ENCODE peak calls at places on chromosomes 16 and 17, in seven cellular contexts. D, I, M, Q, T, P and G are unnamed samples.

GRCh38 chr16:50844840-50845239 is 103.0 kb downstream of the CYLD start:
- DNase-seq in M (no peak), T (no peak), I (no peak), D (no peak), P (no peak), Q (no peak), G (no peak)

GRCh38 chr17:18187816-18188761 is 4.5 kb downstream of the ALKBH5 start:
- DNase-seq in Q (no peak), T (no peak), P (no peak), M (peak; percentile 35), D (peak; percentile 12), I (peak; percentile 67), G (no peak)

GRCh38 chr16:57255686-57256415 is 10.8 kb downstream of the ARL2BP start:
- DNase-seq in T (no peak), Q (no peak), I (peak; percentile 89), D (no peak), P (no peak), M (peak; percentile 83), G (no peak)

GRCh38 chr17:61583242-61583641 is 7.8 kb downstream of the NACA2 start:
- DNase-seq in D (peak; percentile 77), M (peak; percentile 86), Q (no peak), T (no peak), P (no peak), I (peak; percentile 55), G (no peak)

GRCh38 chr16:72590179-72590937 is 418.4 kb upstream of the PMFBP1 start:
- DNase-seq in I (no peak), Q (peak; percentile 66), D (no peak), M (no peak), T (no peak), P (no peak), G (no peak)

GRCh38 chr17:17448076-17448475 is 28.7 kb upstream of the MED9 start:
- DNase-seq in D (no peak), M (no peak), Q (no peak), I (no peak), T (no peak), P (no peak), G (no peak)

GRCh38 chr16:47779201-47780016 is 318.3 kb downstream of the PHKB start:
- DNase-seq in T (peak; percentile 44), D (peak; percentile 5), I (no peak), Q (peak; percentile 5), P (no peak), M (no peak), G (no peak)

GRCh38 chr17:28907709-28908475 is 5.0 kb upstream of the DHRS13 start:
- DNase-seq in P (no peak), M (no peak), D (peak; percentile 66), I (no peak), Q (no peak), T (no peak), G (no peak)

GRCh38 chr16:88754912-88755744 is 29.9 kb downstream of the PIEZO1 start:
- DNase-seq in I (peak; percentile 85), M (peak; percentile 73), T (no peak), Q (no peak), P (peak; percentile 80), D (peak; percentile 42), G (peak; percentile 94)

GRCh38 chr16:63361032-63361624 is 1324.9 kb upstream of the CDH8 start:
- DNase-seq in M (peak; percentile 52), D (peak; percentile 73), P (peak; percentile 74), I (peak; percentile 28), T (no peak), Q (no peak), G (peak; percentile 26)

DNA sequence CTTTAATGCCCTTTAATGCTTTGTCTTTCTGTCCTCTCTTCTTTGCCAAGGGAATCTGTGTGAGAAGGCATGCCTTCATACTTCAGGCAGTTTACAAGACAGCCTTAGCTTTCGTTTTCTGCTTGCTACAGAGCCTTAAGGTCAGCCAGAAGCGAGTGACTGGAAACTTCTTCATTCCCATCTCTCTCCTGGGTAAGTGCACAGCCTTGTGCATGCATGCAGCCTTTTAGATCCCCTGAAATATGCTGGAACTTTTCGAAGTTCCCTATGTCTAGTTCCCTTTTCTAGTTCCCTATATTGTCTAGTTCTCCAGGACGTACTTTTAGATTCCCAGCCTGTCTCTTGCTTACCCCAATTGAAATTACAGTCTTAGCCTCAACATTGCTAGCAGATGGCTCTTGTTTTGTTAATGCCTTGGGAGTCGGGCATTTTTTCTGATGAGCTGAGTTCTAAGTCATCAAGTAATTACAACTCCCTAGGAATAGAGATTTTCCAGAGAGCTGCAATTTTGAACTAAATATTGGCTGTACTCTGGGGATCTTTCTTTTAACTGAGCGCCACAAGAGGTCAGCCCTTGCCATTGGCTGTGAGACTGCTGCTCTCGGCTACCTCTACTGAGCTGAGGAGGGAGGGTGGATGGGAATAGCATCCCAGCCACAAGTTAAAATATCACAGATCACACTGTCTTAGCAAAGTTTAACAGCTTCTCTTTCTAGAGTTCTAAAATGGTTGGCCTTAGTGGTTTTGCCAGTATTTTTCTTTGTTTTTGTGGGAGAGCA is 22.7 kb upstream of the PPM1D start:
- DNase-seq in I (no peak), M (peak; percentile 52), Q (peak; percentile 30), P (no peak), T (no peak), D (peak; percentile 76), G (no peak)
- H3K27ac ChIP-seq in I (no peak overlapping the region), M (no peak overlapping the region), Q (peak overlapping the region; percentile 42), P (no peak overlapping the region), T (no peak overlapping the region), D (peak overlapping the region; percentile 45), G (no peak overlapping the region)

GRCh38 chr17:9414471-9414870 is 161.1 kb downstream of the STX8 start:
- DNase-seq in M (no peak), I (no peak), T (no peak), P (no peak), D (no peak), Q (peak; percentile 89), G (no peak)
- TF ChIP-seq CTCF in M (no peak), I (no peak), T (no peak), P (no peak), D (no peak), Q (no peak), G (no peak)

DNA sequence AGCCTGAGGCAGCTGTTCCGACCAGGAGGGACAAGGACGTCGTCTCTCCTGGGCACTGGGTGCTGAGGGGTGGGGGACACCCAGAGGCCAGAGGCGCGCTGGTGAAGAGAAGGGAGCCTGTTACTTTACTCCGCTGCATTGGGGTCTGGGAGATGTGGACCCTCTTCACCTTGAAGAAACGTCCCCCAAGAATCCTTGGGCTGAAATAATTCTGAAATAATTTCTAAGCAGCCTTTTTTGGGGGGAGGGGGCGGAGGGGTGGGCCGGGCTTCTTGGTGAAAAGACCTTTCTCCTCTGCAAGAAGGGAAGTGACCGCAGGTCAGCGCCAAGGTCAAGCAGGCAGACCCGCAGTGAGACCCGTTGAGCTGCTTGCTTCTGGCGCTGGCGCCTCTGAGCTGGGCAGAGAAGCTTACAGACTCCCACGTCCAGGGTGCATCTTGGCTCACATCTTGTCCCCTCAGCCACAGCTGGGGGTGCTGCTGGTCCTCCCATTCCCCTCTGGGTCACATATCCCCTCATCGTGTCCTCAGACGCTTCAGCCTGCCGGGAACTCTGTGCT is 1.1 kb downstream of the SYT17 start:
- DNase-seq in I (no peak), T (peak; percentile 52), M (no peak), P (no peak), Q (no peak), D (no peak), G (no peak)
- TF ChIP-seq EZH2 in I (no peak), T (no peak), M (no peak), P (no peak), Q (no peak), D (peak; percentile 53), G (peak; percentile 21)

DNA sequence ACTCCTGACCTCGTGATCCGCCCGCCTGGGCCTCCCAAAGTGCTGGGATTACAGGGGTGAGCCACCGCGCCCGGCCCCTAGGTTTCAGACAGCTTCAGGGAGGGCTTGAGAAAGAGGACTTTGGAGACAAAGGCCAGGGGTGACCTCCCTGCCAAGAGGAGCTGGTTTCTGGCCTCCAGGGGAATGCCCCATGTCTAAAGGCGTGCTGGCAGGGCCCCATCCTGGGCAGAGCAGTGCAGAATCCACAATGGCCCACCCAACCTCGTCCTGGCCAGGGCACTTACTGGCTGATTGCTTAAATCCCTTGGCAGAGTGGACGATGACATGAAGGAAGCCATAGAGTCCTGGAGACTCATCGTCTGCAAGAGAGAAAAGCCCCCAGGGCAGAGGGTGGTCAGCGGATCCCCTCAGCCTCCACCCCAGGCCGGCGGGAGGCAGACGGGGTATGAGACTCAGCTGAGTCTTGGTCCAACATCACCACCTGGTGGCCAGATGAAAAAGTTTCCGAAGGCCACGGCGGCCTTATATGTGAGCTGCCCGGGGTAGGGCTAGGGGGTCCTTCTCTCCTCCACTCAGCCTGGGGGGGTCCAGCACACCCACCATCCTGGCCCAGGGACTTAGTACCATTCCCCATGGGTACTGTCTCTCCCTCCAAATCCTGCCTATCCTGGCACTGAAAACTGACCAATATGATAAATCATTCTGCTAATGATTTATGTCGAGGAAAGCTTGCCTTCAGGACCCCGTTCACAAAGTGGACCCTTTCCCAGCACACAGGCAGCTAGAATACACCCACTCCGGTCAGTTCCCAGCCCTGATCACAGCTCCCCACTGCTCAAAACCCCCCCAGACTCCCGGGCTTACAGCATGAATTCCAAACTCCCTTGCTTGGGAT is 59.1 kb downstream of the TIMM22 start:
- DNase-seq in M (peak; percentile 37), T (peak; percentile 87), P (peak; percentile 81), Q (no peak), D (peak; percentile 70), I (peak; percentile 27), G (no peak)
- H3K27ac ChIP-seq in M (no peak overlapping the region), T (no peak overlapping the region), P (no peak overlapping the region), Q (no peak overlapping the region), D (no peak overlapping the region), I (no peak overlapping the region), G (no peak overlapping the region)

GRCh38 chr16:68848786-68849185 is 5.5 kb downstream of the TANGO6 start:
- DNase-seq in I (no peak), D (no peak), M (no peak), P (no peak), Q (no peak), T (no peak), G (no peak)

GRCh38 chr16:68844211-68844564 is 857 bp downstream of the TANGO6 start:
- DNase-seq in D (no peak), M (no peak), Q (peak; percentile 1), P (no peak), I (no peak), T (no peak), G (no peak)

GRCh38 chr16:68839831-68840230 is 3.5 kb upstream of the TANGO6 start:
- DNase-seq in Q (no peak), D (no peak), M (no peak), I (no peak), P (no peak), T (no peak), G (no peak)

DNA sequence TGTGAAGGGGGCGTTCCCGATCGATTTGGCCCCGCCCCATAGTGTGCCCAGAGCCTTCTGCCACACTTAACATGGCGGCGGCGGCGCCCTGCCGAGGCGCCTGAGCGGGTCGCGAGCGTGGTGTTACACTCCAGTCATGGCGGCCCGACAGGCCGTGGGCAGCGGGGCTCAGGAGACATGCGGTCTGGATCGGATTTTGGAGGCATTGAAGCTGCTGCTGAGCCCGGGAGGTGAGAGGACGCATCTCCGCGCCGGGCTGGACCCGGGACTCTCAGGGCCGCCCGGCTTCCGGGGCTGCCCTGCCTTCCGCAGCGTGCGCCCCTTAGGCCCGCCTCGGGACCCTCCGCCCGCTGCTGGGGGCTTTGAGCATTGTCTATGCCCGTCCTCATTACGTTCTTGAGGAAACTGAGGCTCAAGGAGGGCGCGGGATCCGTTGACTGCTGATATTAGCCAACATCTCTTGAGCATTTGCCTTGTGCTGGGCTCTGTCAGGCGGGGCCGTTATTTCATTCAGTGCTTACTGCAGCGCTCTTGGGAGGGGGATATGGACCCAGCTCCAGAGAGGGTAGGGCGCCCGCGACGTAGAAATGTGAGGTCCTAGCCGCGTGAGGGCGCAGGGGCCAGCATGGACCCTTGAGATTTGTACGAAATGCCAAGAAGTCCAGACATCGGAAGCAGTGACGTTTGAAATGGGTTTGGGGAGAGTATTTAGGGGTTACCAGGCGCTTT is at the start of gene TANGO6:
- DNase-seq in Q (peak; percentile 41), I (peak; percentile 64), T (peak; percentile 94), D (peak; percentile 71), M (peak; percentile 79), P (peak; percentile 92), G (no peak)
- TF ChIP-seq CTCF in Q (peak; percentile 43), I (no peak), T (peak; percentile 63), D (peak; percentile 38), M (peak; percentile 35), P (peak; percentile 65), G (peak; percentile 44)